ENCODE peak calls at places on chromosomes 6 and 20, in five cellular contexts. W is HEK293T; N is T-cell; U is Jurkat, Clone E6-1; K is NCI-H1417. V is an unnamed sample.
A peak's percentile ranks its signal among the peaks of the same experiment; 100 is the strongest.

GRCh38 chr6:152296648-152297376 is 340.4 kb downstream of the SYNE1 start:
- DNase-seq in W (no peak), N (no peak), U (no peak), K (no peak), V (no peak)

GRCh38 chr6:46263709-46264091 is 92.9 kb upstream of the ENPP5 start:
- DNase-seq in W (no peak), N (no peak), U (no peak), K (no peak), V (no peak)

GRCh38 chr6:6736753-6737654 is 148.5 kb downstream of the LY86 start:
- DNase-seq in W (peak; percentile 65), N (no peak), U (no peak), K (no peak), V (no peak)

GRCh38 chr20:740162-740561 is 28.1 kb downstream of the SLC52A3 start:
- DNase-seq in W (no peak), N (no peak), U (no peak), K (no peak), V (no peak)

GRCh38 chr6:19804362-19805145 is 32.6 kb upstream of the ID4 start:
- DNase-seq in W (peak; percentile 94), N (no peak), U (peak; percentile 78), K (peak; percentile 97), V (peak; percentile 95)

GRCh38 chr6:145731432-145731831 is 3.9 kb downstream of the EPM2A start:
- DNase-seq in W (no peak), N (no peak), U (no peak), K (no peak), V (no peak)

GRCh38 chr6:17045581-17046322 is 56.1 kb upstream of the STMND1 start:
- DNase-seq in W (no peak), N (no peak), U (no peak), K (no peak), V (no peak)

GRCh38 chr6:1787894-1788293 is 178.2 kb downstream of the FOXC1 start:
- DNase-seq in W (no peak), N (no peak), U (no peak), K (no peak), V (no peak)